ENCODE peak calls at places on chromosomes 3 and 15, in four cellular contexts. R is A549, A is ovary, Z is transverse colon. G is an unnamed sample.

GRCh38 chr3:119825820-119826219 is 43.9 kb downstream of the NR1I2 start:
- DNase-seq in R (no peak), Z (no peak), A (no peak), G (no peak)

GRCh38 chr3:40505599-40506462 is at the start of gene ZNF620:
- DNase-seq in R (peak), Z (peak), A (peak), G (peak)

GRCh38 chr3:18189651-18190050 is 235.5 kb downstream of the SATB1 start:
- DNase-seq in Z (no peak), A (no peak), R (no peak), G (no peak)

GRCh38 chr15:73335026-73335425 is 33.7 kb downstream of the HCN4 start:
- DNase-seq in R (no peak), A (no peak), Z (no peak), G (no peak)

GRCh38 chr3:24220859-24221657 is 273.6 kb downstream of the THRB start:
- DNase-seq in A (no peak), Z (peak), R (peak), G (peak)

GRCh38 chr3:12400795-12401194 is 83.5 kb upstream of the TSEN2 start:
- DNase-seq in Z (no peak), A (no peak), R (peak), G (no peak)

GRCh38 chr15:31376511-31376910 is 49.9 kb downstream of the KLF13 start:
- DNase-seq in A (no peak), R (no peak), Z (peak), G (no peak)

GRCh38 chr3:11757441-11757875 is 89.2 kb downstream of the TAMM41 start:
- DNase-seq in A (no peak), Z (no peak), R (peak), G (no peak)

GRCh38 chr15:89391685-89392257 is 57.1 kb upstream of the POLG start:
- DNase-seq in R (no peak), A (no peak), Z (no peak), G (no peak)

DNA sequence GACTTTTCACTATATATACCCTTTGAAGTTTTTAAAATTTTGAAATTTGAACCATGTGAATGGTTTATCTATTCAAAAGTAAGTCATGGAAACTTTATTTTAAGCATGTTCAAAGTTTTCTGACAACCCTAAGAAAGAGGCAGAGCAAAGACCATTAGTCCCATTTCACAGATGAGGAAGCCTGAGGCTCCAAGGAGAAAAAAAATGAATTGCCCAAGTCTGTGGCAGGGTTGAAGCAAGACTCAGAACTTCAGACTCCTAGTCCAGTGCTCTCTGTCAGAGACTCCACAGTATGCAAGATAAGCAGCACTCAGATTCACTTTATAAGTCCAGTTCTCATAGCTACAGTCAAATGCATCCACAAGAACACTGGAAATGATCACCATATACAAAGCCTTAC is 4.5 kb downstream of the RAB43 start:
- DNase-seq in Z (no peak), A (no peak), R (no peak), G (no peak)
- TF ChIP-seq POLR2A in Z (no peak), A (no peak), R (no peak), G (no peak)

GRCh38 chr3:9398715-9399708 is 1.6 kb downstream of the SETD5 start:
- DNase-seq in A (no peak), R (peak), Z (no peak), G (no peak)
- TF ChIP-seq POLR2A in A (no peak), R (no peak), Z (no peak), G (no peak)

GRCh38 chr3:157544501-157545139 is 41.4 kb upstream of the VEPH1 start:
- DNase-seq in A (no peak), R (peak), Z (no peak), G (no peak)
- TF ChIP-seq POLR2A in A (no peak), R (no peak), Z (no peak), G (no peak)

DNA sequence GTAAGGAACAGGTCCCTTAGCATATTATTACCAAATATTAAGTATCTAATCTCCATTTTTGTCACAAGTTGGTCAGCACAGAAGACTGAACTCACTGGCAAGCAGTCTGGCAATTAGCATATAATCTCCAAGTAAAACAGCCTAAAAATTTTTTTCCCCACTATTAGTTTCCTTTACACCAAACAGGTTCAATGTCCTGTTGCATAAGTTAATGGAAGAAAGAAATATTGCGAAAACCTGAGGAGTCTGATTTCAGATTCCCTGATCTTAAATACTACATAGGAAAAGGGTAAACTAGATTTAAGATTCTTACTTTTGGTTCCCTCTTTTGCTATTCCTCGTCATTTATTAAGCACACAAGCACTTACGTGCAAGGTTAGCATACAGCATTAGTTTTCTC is 133.1 kb upstream of the PLXND1 start:
- DNase-seq in R (no peak), Z (no peak), A (no peak), G (no peak)
- TF ChIP-seq POLR2A in R (no peak), Z (no peak), A (no peak), G (no peak)

GRCh38 chr3:93979850-93980677 is at the start of gene ARL13B:
- DNase-seq in A (peak), Z (peak), R (peak), G (peak)
- TF ChIP-seq POLR2A in A (peak), Z (peak), R (peak), G (peak)

G was measured in H54.